ENCODE peak calls at places on chromosomes 7 and 10, in eight cellular contexts. H is H1, N is HCT116, E is IMR-90, U is GM12878, F is K562, P is SK-N-SH, S is HepG2. M is an unnamed sample.

GRCh38 chr10:104300002-104300735 is 31.2 kb downstream of the GSTO2 start:
- DNase-seq in P (no peak), F (no peak), S (no peak), E (peak; percentile 100), H (no peak), N (no peak), U (no peak), M (no peak)

GRCh38 chr7:45610660-45611299 is 36.6 kb downstream of the ADCY1 start:
- DNase-seq in E (no peak), U (no peak), N (no peak), F (no peak), H (no peak), P (no peak), S (no peak), M (no peak)

GRCh38 chr7:28588606-28589005 is 176.3 kb downstream of the CREB5 start:
- DNase-seq in P (no peak), N (no peak), E (no peak), F (no peak), U (no peak), S (no peak), H (no peak), M (no peak)

GRCh38 chr7:153942036-153942435 is 110.2 kb upstream of the DPP6 start:
- DNase-seq in N (no peak), F (no peak), S (no peak), U (no peak), H (no peak), P (no peak), E (no peak), M (no peak)

GRCh38 chr10:132914732-132915131 is 27.6 kb downstream of the CFAP46 start:
- DNase-seq in U (no peak), P (no peak), S (no peak), N (no peak), F (no peak), E (no peak), H (no peak), M (no peak)

GRCh38 chr7:76294344-76295024 is 8.0 kb upstream of the HSPB1 start:
- DNase-seq in H (no peak), P (peak; percentile 92), F (peak; percentile 86), S (peak; percentile 65), E (peak; percentile 93), U (no peak), N (peak; percentile 83), M (peak; percentile 96)

GRCh38 chr10:117342638-117343037 is 32.6 kb downstream of the PDZD8 start:
- DNase-seq in S (no peak), E (peak; percentile 83), P (no peak), F (no peak), N (no peak), U (no peak), H (no peak), M (peak; percentile 42)

GRCh38 chr10:4704034-4704545 is 121.9 kb upstream of the AKR1E2 start:
- DNase-seq in S (no peak), P (no peak), E (peak; percentile 93), U (no peak), F (no peak), H (no peak), N (peak; percentile 80), M (peak; percentile 18)

GRCh38 chr10:6748029-6748428 is 168.0 kb upstream of the PRKCQ start:
- DNase-seq in N (no peak), E (peak; percentile 23), U (no peak), H (no peak), P (no peak), S (no peak), F (no peak), M (no peak)

GRCh38 chr10:70515035-70515702 is 36.6 kb downstream of the PALD1 start:
- DNase-seq in U (no peak), P (no peak), F (no peak), S (no peak), E (no peak), H (no peak), N (no peak), M (no peak)

GRCh38 chr10:62818426-62819011 is 2.4 kb upstream of the EGR2 start:
- DNase-seq in H (no peak), E (no peak), F (peak; percentile 27), P (peak; percentile 74), N (no peak), U (no peak), S (no peak), M (no peak)

GRCh38 chr7:130179631-130180030 is 25.6 kb downstream of the TMEM209 start:
- DNase-seq in S (no peak), H (no peak), E (no peak), P (no peak), U (no peak), F (no peak), N (no peak), M (no peak)

GRCh38 chr7:73647725-73648592 is 19.7 kb upstream of the VPS37D start:
- DNase-seq in U (no peak), P (peak; percentile 87), F (peak; percentile 83), H (no peak), E (no peak), N (no peak), S (peak; percentile 41), M (no peak)

GRCh38 chr7:139231513-139232376 is 708 bp downstream of the UBN2 start:
- DNase-seq in P (peak; percentile 83), E (peak; percentile 6), H (peak; percentile 3), U (no peak), N (no peak), S (peak; percentile 58), F (peak; percentile 82), M (peak; percentile 11)

GRCh38 chr10:66941491-66941890 is 15.7 kb downstream of the LRRTM3 start:
- DNase-seq in P (no peak), E (no peak), F (no peak), H (no peak), U (no peak), N (no peak), S (no peak), M (no peak)

GRCh38 chr10:122421054-122421625 is 33.3 kb upstream of the ARMS2 start:
- DNase-seq in P (no peak), U (no peak), E (no peak), H (no peak), F (no peak), N (no peak), S (no peak), M (no peak)

GRCh38 chr7:7882888-7883287 is 85.7 kb upstream of the GLCCI1 start:
- DNase-seq in S (no peak), E (no peak), U (no peak), H (no peak), N (no peak), F (no peak), P (no peak), M (no peak)

GRCh38 chr10:88157981-88158465 is 294.6 kb downstream of the PTEN start:
- DNase-seq in F (no peak), N (no peak), H (no peak), U (no peak), S (no peak), P (no peak), E (peak; percentile 96), M (peak; percentile 35)

DNA sequence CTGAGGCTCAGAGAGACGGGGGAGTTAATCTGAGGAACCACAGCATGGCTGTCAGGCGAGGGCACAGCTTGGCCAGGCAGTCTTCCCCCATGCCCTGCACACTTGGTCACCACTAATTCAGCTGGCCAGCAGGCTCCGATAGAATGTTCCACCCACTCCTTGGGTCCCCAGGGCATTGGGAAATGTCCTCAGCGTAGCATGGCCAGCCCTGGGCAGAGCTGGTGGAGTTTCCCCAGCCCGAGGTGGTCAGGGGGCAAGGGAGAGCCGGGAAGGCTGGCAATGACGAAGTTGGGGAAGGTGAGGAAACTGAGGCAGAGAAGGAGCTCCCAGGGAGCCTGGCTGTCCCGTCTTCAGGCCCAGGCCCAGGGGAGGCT is 12.1 kb upstream of the GRIFIN start:
- DNase-seq in H (no peak), U (no peak), N (no peak), S (no peak), E (no peak), P (no peak), F (no peak), M (no peak)
- H3K4me3 ChIP-seq in H (no peak overlapping the region), U (no peak overlapping the region), N (no peak overlapping the region), S (no peak overlapping the region), E (no peak overlapping the region), P (no peak overlapping the region), F (no peak overlapping the region), M (no peak overlapping the region)

DNA sequence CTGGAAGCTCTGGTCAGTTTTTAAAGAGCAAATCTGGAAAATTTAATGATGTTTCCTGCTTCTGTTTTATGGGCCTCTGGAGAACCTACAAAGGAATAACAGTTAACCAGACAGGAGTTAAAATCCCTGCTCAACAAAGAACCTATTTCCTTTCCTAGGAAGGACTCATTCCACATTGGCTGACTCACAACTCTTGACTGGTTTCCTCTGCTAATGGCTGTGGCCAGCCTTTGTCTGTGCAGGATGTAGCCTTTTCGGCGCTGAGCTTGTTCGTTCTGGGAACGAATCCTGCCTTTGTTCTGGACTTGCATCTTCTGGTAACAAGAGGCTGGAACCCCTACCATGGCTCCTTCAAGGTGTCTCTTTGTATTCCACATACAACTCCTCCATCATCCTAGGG is 112.8 kb upstream of the PDCD4 start:
- DNase-seq in P (no peak), U (no peak), N (no peak), E (peak; percentile 62), S (no peak), F (no peak), H (peak; percentile 13), M (no peak)
- TF ChIP-seq RAD21 in P (no peak), U (no peak), N (no peak), E (no peak), S (no peak), F (no peak), H (no peak), M (no peak)

GRCh38 chr10:85044-85443 is 35.9 kb upstream of the TUBB8 start:
- DNase-seq in S (no peak), P (no peak), E (no peak), F (no peak), N (no peak), U (no peak), H (no peak), M (no peak)
- H3K4me3 ChIP-seq in S (no peak overlapping the region), P (no peak overlapping the region), E (no peak overlapping the region), F (no peak overlapping the region), N (no peak overlapping the region), U (no peak overlapping the region), H (no peak overlapping the region), M (no peak overlapping the region)

GRCh38 chr10:31929260-31929985 is 792 bp upstream of the ARHGAP12 start:
- DNase-seq in F (peak; percentile 51), H (no peak), P (no peak), E (no peak), U (no peak), S (peak; percentile 77), N (no peak), M (peak; percentile 64)
- TF ChIP-seq RAD21 in F (no peak), H (no peak), P (no peak), E (no peak), U (no peak), S (peak; percentile 47), N (no peak), M (no peak)

DNA sequence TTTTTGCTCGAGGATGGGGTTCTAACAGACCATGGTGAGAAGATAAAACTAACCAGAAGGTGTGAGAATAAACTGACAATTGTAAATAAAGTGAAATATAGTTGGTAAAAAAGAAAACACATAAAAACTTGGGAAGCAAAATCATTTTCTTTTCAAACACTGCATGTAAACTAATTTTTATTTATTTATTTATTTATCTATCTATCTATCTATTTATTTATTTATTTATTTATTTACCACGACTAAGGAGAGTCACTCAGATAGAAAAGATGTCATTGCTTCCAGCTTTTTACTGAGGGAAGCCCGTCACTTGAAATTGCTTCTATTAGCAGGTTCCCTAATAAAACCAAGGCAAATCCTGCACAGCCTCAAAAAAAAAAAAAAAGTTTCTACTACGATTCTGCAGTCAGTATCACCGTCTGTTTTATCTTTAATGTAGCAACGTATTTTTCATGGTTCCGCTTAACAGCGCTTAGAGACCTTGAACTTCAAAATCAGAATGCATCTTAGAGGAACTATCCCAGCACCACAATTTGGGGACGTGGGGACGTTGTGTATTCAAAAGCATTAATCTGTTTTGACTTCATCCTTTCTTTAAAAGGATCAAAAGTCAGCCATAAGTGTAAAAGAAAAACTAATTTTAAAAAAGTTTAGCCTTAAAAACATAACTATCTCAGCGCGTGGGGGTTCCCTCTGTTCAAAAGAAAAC is 33.2 kb upstream of the EBLN1 start:
- DNase-seq in F (no peak), E (no peak), U (no peak), P (peak; percentile 31), N (no peak), H (no peak), S (no peak), M (no peak)
- H3K4me3 ChIP-seq in F (no peak overlapping the region), E (peak overlapping the region; percentile 49), U (peak overlapping the region; percentile 79), P (peak overlapping the region; percentile 62), N (peak overlapping the region; percentile 59), H (peak overlapping the region; percentile 62), S (no peak overlapping the region), M (peak overlapping the region; percentile 46)